ENCODE peak calls at places on chromosomes 16 and 17, in ten cellular contexts. F is activated T-helper 1 cell treated with Interleukin-2 at 50 U/mL for 16 hours; R is activated naive CD8-positive, alpha-beta T cell treated with anti-CD3 and anti-CD28 coated beads, Interleukin-2, amount 50 U/mL, for 16 hours; I is RWPE1; W is activated T-cell treated with anti-CD3 and anti-CD28 coated beads, Interleukin-2, amount 50 U/mL, for 48 hours; D is head of caudate nucleus; L is A549; M is KBM-7; A is posterior cingulate gyrus; V is NCI-H82. P is an unnamed sample.

GRCh38 chr17:17305282-17305801 is 2.2 kb downstream of the NT5M start:
- DNase-seq in F (peak; percentile 21), R (no peak), I (no peak), W (peak; percentile 64), D (peak; percentile 52), L (no peak), M (peak; percentile 89), A (peak; percentile 40), V (peak; percentile 86), P (peak; percentile 43)

GRCh38 chr17:49547566-49547965 is 28.1 kb upstream of the NXPH3 start:
- DNase-seq in F (no peak), R (no peak), I (no peak), W (no peak), D (no peak), L (no peak), M (no peak), A (no peak), V (no peak), P (no peak)

GRCh38 chr17:18093616-18094408 is 6.1 kb downstream of the DRG2 start:
- DNase-seq in F (no peak), R (no peak), I (peak; percentile 38), W (no peak), D (peak; percentile 59), L (peak; percentile 63), M (peak; percentile 52), A (no peak), V (peak; percentile 76), P (no peak)

GRCh38 chr17:50949128-50950001 is 83.2 kb upstream of the TOB1 start:
- DNase-seq in F (no peak), R (no peak), I (no peak), W (peak; percentile 9), D (no peak), L (no peak), M (no peak), A (no peak), V (peak; percentile 33), P (no peak)

GRCh38 chr17:65522751-65523404 is 38.6 kb downstream of the AXIN2 start:
- DNase-seq in F (no peak), R (no peak), I (no peak), W (no peak), D (no peak), L (no peak), M (no peak), A (no peak), V (no peak), P (peak; percentile 15)

GRCh38 chr16:87324411-87325275 is 7.5 kb upstream of the C16orf95 start:
- DNase-seq in F (peak; percentile 5), R (no peak), I (peak; percentile 54), W (peak; percentile 48), D (peak; percentile 71), L (peak; percentile 77), M (peak; percentile 42), A (peak; percentile 54), V (peak; percentile 75), P (peak; percentile 36)

GRCh38 chr16:73319747-73320146 is 271.8 kb upstream of the ZFHX3 start:
- DNase-seq in F (no peak), R (no peak), I (no peak), W (no peak), D (no peak), L (no peak), M (no peak), A (no peak), V (no peak), P (no peak)

GRCh38 chr16:75764154-75764768 is 38.0 kb upstream of the CPHXL start:
- DNase-seq in F (peak; percentile 24), R (peak; percentile 6), I (peak; percentile 51), W (peak; percentile 62), D (peak; percentile 78), L (peak; percentile 58), M (peak; percentile 75), A (peak; percentile 53), V (peak; percentile 82), P (peak; percentile 43)

GRCh38 chr17:7781467-7781866 is 52.5 kb upstream of the KDM6B start:
- DNase-seq in F (no peak), R (no peak), I (no peak), W (no peak), D (no peak), L (no peak), M (no peak), A (no peak), V (no peak), P (no peak)

GRCh38 chr17:51258756-51259573 is 884 bp downstream of the MBTD1 start:
- DNase-seq in F (no peak), R (no peak), I (peak; percentile 34), W (peak; percentile 29), D (no peak), L (peak; percentile 34), M (peak; percentile 47), A (no peak), V (peak; percentile 63), P (no peak)

GRCh38 chr17:59616253-59616920 is 3.3 kb upstream of the CLTC start:
- DNase-seq in F (no peak), R (no peak), I (no peak), W (no peak), D (no peak), L (no peak), M (no peak), A (no peak), V (no peak), P (no peak)

GRCh38 chr17:75059369-75060345 is 12.6 kb downstream of the KCTD2 start:
- DNase-seq in F (no peak), R (no peak), I (no peak), W (no peak), D (peak; percentile 67), L (no peak), M (peak; percentile 72), A (peak; percentile 43), V (peak; percentile 94), P (no peak)

GRCh38 chr16:17469011-17469741 is 1.6 kb downstream of the XYLT1 start:
- DNase-seq in F (no peak), R (no peak), I (no peak), W (peak; percentile 22), D (peak; percentile 28), L (no peak), M (no peak), A (no peak), V (peak; percentile 46), P (no peak)

GRCh38 chr16:87780385-87780989 is 14.7 kb upstream of the KLHDC4 start:
- DNase-seq in F (peak; percentile 12), R (no peak), I (no peak), W (peak; percentile 76), D (peak; percentile 50), L (no peak), M (peak; percentile 99), A (no peak), V (no peak), P (no peak)

GRCh38 chr17:7179317-7180254 is at the start of gene ASGR1:
- DNase-seq in F (no peak), R (no peak), I (no peak), W (no peak), D (no peak), L (no peak), M (no peak), A (no peak), V (no peak), P (no peak)

GRCh38 chr17:17815062-17815406 is 21.8 kb downstream of the SREBF1 start:
- DNase-seq in F (no peak), R (no peak), I (no peak), W (no peak), D (no peak), L (no peak), M (no peak), A (no peak), V (no peak), P (no peak)

GRCh38 chr17:79991140-79991923 is 44.3 kb downstream of the TBC1D16 start:
- DNase-seq in F (peak; percentile 75), R (peak; percentile 57), I (peak; percentile 91), W (peak; percentile 89), D (peak; percentile 93), L (peak; percentile 97), M (peak; percentile 50), A (peak; percentile 91), V (peak; percentile 91), P (peak; percentile 83)